ENCODE peak calls at places on chromosomes 16 and 17, in four cellular contexts. One of them, this sample, is unnamed.

GRCh38 chr16:88792668-88793587 is 7.9 kb upstream of the PIEZO1 start:
- DNase-seq in MCF 10A: no peak
- DNase-seq in cardiac muscle cell: no peak
- DNase-seq in dorsolateral prefrontal cortex: no peak
- DNase-seq in this sample: no peak

GRCh38 chr17:72656114-72656763 is 436.2 kb downstream of the SLC39A11 start:
- DNase-seq in cardiac muscle cell: no peak
- DNase-seq in MCF 10A: no peak
- DNase-seq in dorsolateral prefrontal cortex: no peak
- DNase-seq in this sample: no peak

GRCh38 chr16:84619103-84619460 is 1.2 kb upstream of the COTL1 start:
- DNase-seq in dorsolateral prefrontal cortex: no peak
- DNase-seq in cardiac muscle cell: no peak
- DNase-seq in MCF 10A: no peak
- DNase-seq in this sample: no peak

GRCh38 chr17:63697341-63698286 is 2.3 kb downstream of the LIMD2 start:
- DNase-seq in cardiac muscle cell: peak
- DNase-seq in dorsolateral prefrontal cortex: no peak
- DNase-seq in MCF 10A: peak
- DNase-seq in this sample: no peak

GRCh38 chr16:54208262-54208661 is 78.3 kb downstream of the IRX3 start:
- DNase-seq in dorsolateral prefrontal cortex: no peak
- DNase-seq in cardiac muscle cell: peak
- DNase-seq in MCF 10A: peak
- DNase-seq in this sample: no peak

GRCh38 chr16:71428883-71429282 is 13.0 kb downstream of the TLE7 start:
- DNase-seq in cardiac muscle cell: peak
- DNase-seq in MCF 10A: no peak
- DNase-seq in dorsolateral prefrontal cortex: no peak
- DNase-seq in this sample: no peak

GRCh38 chr17:48307814-48308411 is 122.1 kb downstream of the SKAP1 start:
- DNase-seq in dorsolateral prefrontal cortex: no peak
- DNase-seq in cardiac muscle cell: peak
- DNase-seq in MCF 10A: peak
- DNase-seq in this sample: peak

GRCh38 chr16:10252155-10252554 is 69.9 kb upstream of the GRIN2A start:
- DNase-seq in cardiac muscle cell: no peak
- DNase-seq in MCF 10A: no peak
- DNase-seq in dorsolateral prefrontal cortex: no peak
- DNase-seq in this sample: no peak

GRCh38 chr17:72565758-72566157 is 444.9 kb downstream of the SOX9 start:
- DNase-seq in dorsolateral prefrontal cortex: no peak
- DNase-seq in cardiac muscle cell: no peak
- DNase-seq in MCF 10A: no peak
- DNase-seq in this sample: no peak

GRCh38 chr16:8905168-8905762 is 23.1 kb downstream of the LITAFD start:
- DNase-seq in cardiac muscle cell: peak
- DNase-seq in MCF 10A: peak
- DNase-seq in dorsolateral prefrontal cortex: no peak
- DNase-seq in this sample: no peak

GRCh38 chr17:1787301-1787902 is 25.5 kb downstream of the SERPINF1 start:
- DNase-seq in MCF 10A: peak
- DNase-seq in cardiac muscle cell: peak
- DNase-seq in dorsolateral prefrontal cortex: no peak
- DNase-seq in this sample: no peak

GRCh38 chr17:77424585-77425344 is 284.0 kb downstream of the SEC14L1 start:
- DNase-seq in cardiac muscle cell: peak
- DNase-seq in MCF 10A: peak
- DNase-seq in dorsolateral prefrontal cortex: peak
- DNase-seq in this sample: no peak

GRCh38 chr17:38691154-38691553 is 13.9 kb upstream of the MLLT6 start:
- DNase-seq in cardiac muscle cell: no peak
- DNase-seq in dorsolateral prefrontal cortex: no peak
- DNase-seq in MCF 10A: no peak
- DNase-seq in this sample: no peak

GRCh38 chr17:39668141-39668924 is at the start of gene PNMT:
- DNase-seq in dorsolateral prefrontal cortex: no peak
- DNase-seq in cardiac muscle cell: peak
- DNase-seq in MCF 10A: peak
- DNase-seq in this sample: no peak

GRCh38 chr16:12513057-12513790 is 290.5 kb downstream of the CPPED1 start:
- DNase-seq in dorsolateral prefrontal cortex: no peak
- DNase-seq in MCF 10A: no peak
- DNase-seq in cardiac muscle cell: no peak
- DNase-seq in this sample: no peak

GRCh38 chr16:66095676-66096075 is 270.8 kb upstream of the CDH5 start:
- DNase-seq in MCF 10A: no peak
- DNase-seq in dorsolateral prefrontal cortex: no peak
- DNase-seq in cardiac muscle cell: no peak
- DNase-seq in this sample: no peak

GRCh38 chr16:35173295-35173694 is 1713.9 kb downstream of the TP53TG3F start:
- DNase-seq in dorsolateral prefrontal cortex: no peak
- DNase-seq in cardiac muscle cell: no peak
- DNase-seq in MCF 10A: no peak
- DNase-seq in this sample: no peak

GRCh38 chr16:24036614-24037013 is 200.8 kb downstream of the PRKCB start:
- DNase-seq in MCF 10A: peak
- DNase-seq in dorsolateral prefrontal cortex: peak
- DNase-seq in cardiac muscle cell: peak
- DNase-seq in this sample: peak

GRCh38 chr16:8575399-8575798 is 14.9 kb downstream of the TMEM114 start:
- DNase-seq in MCF 10A: no peak
- DNase-seq in dorsolateral prefrontal cortex: no peak
- DNase-seq in cardiac muscle cell: no peak
- DNase-seq in this sample: no peak

GRCh38 chr16:30526137-30526822 is at the start of gene ZNF768:
- DNase-seq in cardiac muscle cell: no peak
- DNase-seq in MCF 10A: no peak
- DNase-seq in dorsolateral prefrontal cortex: no peak
- DNase-seq in this sample: peak

GRCh38 chr16:705748-706188 is at the start of gene FBXL16:
- DNase-seq in MCF 10A: peak
- DNase-seq in dorsolateral prefrontal cortex: no peak
- DNase-seq in cardiac muscle cell: no peak
- DNase-seq in this sample: no peak

GRCh38 chr17:40561294-40561870 is 3.9 kb downstream of the CCR7 start:
- DNase-seq in MCF 10A: no peak
- DNase-seq in dorsolateral prefrontal cortex: no peak
- DNase-seq in cardiac muscle cell: no peak
- DNase-seq in this sample: no peak

GRCh38 chr16:59210955-59211541 is 476.9 kb upstream of the GOT2 start:
- DNase-seq in cardiac muscle cell: peak
- DNase-seq in MCF 10A: peak
- DNase-seq in dorsolateral prefrontal cortex: no peak
- DNase-seq in this sample: peak

GRCh38 chr17:29179232-29180036 is 764 bp downstream of the MYO18A start:
- DNase-seq in dorsolateral prefrontal cortex: no peak
- DNase-seq in MCF 10A: peak
- DNase-seq in cardiac muscle cell: no peak
- DNase-seq in this sample: no peak

GRCh38 chr17:35666967-35667552 is 64.4 kb upstream of the RASL10B start:
- DNase-seq in cardiac muscle cell: no peak
- DNase-seq in MCF 10A: no peak
- DNase-seq in dorsolateral prefrontal cortex: no peak
- DNase-seq in this sample: no peak

GRCh38 chr16:13453325-13453724 is 466.6 kb upstream of the ERCC4 start:
- DNase-seq in dorsolateral prefrontal cortex: no peak
- DNase-seq in cardiac muscle cell: no peak
- DNase-seq in MCF 10A: peak
- DNase-seq in this sample: no peak

GRCh38 chr17:35345926-35346771 is 27.3 kb downstream of the SLFN11 start:
- DNase-seq in dorsolateral prefrontal cortex: no peak
- DNase-seq in cardiac muscle cell: peak
- DNase-seq in MCF 10A: no peak
- DNase-seq in this sample: no peak

GRCh38 chr17:57554826-57555635 is 190.1 kb downstream of the CCDC182 start:
- DNase-seq in dorsolateral prefrontal cortex: no peak
- DNase-seq in MCF 10A: no peak
- DNase-seq in cardiac muscle cell: no peak
- DNase-seq in this sample: no peak

GRCh38 chr17:39753514-39754160 is 15.9 kb downstream of the GRB7 start:
- DNase-seq in dorsolateral prefrontal cortex: no peak
- DNase-seq in cardiac muscle cell: no peak
- DNase-seq in MCF 10A: no peak
- DNase-seq in this sample: no peak

GRCh38 chr16:88382491-88383400 is at the start of gene ZNF469:
- DNase-seq in MCF 10A: no peak
- DNase-seq in cardiac muscle cell: peak
- DNase-seq in dorsolateral prefrontal cortex: no peak
- DNase-seq in this sample: no peak

GRCh38 chr17:9541718-9542117 is 33.9 kb downstream of the STX8 start:
- DNase-seq in MCF 10A: no peak
- DNase-seq in dorsolateral prefrontal cortex: no peak
- DNase-seq in cardiac muscle cell: no peak
- DNase-seq in this sample: no peak

GRCh38 chr17:45345554-45346254 is 28.9 kb upstream of the MAP3K14 start:
- DNase-seq in dorsolateral prefrontal cortex: no peak
- DNase-seq in MCF 10A: no peak
- DNase-seq in cardiac muscle cell: peak
- DNase-seq in this sample: no peak

GRCh38 chr16:14409563-14409962 is 220.5 kb downstream of the PARN start:
- DNase-seq in dorsolateral prefrontal cortex: no peak
- DNase-seq in cardiac muscle cell: peak
- DNase-seq in MCF 10A: peak
- DNase-seq in this sample: no peak

GRCh38 chr16:81140930-81141780 is 45.0 kb upstream of the GCSH start:
- DNase-seq in dorsolateral prefrontal cortex: no peak
- DNase-seq in cardiac muscle cell: no peak
- DNase-seq in MCF 10A: no peak
- DNase-seq in this sample: peak